ENCODE peak calls at places on chromosomes 6 and 20, in four cellular contexts. K is coronary artery, M is GM23338, A is A549. W is an unnamed sample.
A peak's percentile ranks its signal among the peaks of the same experiment; 100 is the strongest.

GRCh38 chr20:24100370-24101011 is 111.9 kb upstream of the GGTLC1 start:
- DNase-seq in M (peak; percentile 63), K (no peak), A (no peak), W (peak; percentile 51)

GRCh38 chr6:79048611-79049010 is 29.4 kb downstream of the PHIP start:
- DNase-seq in K (no peak), M (peak; percentile 77), A (peak; percentile 5), W (peak; percentile 20)

GRCh38 chr20:6636209-6637159 is 131.0 kb upstream of the BMP2 start:
- DNase-seq in M (peak; percentile 66), K (no peak), A (peak; percentile 23), W (no peak)

GRCh38 chr6:15399651-15400470 is 154.0 kb downstream of the JARID2 start:
- DNase-seq in K (no peak), A (peak; percentile 15), M (no peak), W (peak; percentile 95)

GRCh38 chr20:21027569-21027968 is 78.6 kb downstream of the LINC00237 start:
- DNase-seq in K (no peak), A (peak; percentile 53), M (peak; percentile 87), W (peak; percentile 15)

GRCh38 chr20:62918830-62919229 is 7.5 kb downstream of the DIDO1 start:
- DNase-seq in M (no peak), K (no peak), A (no peak), W (no peak)

GRCh38 chr6:70280462-70280861 is 22.4 kb downstream of the COL9A1 start:
- DNase-seq in A (no peak), M (peak; percentile 19), K (no peak), W (no peak)

GRCh38 chr6:78851156-78851555 is 16.2 kb upstream of the IRAK1BP1 start:
- DNase-seq in K (no peak), A (no peak), M (no peak), W (no peak)

GRCh38 chr20:46021361-46022359 is 7.4 kb upstream of the SLC12A5 start:
- DNase-seq in A (peak; percentile 69), K (no peak), M (peak; percentile 97), W (peak; percentile 94)

GRCh38 chr6:21371676-21372161 is 221.8 kb upstream of the SOX4 start:
- DNase-seq in K (no peak), A (no peak), M (no peak), W (no peak)

GRCh38 chr6:117976030-117976651 is 69.1 kb downstream of the SLC35F1 start:
- DNase-seq in M (peak; percentile 90), K (no peak), A (peak; percentile 2), W (peak; percentile 21)

GRCh38 chr6:43644940-43645612 is at the start of gene RSPH9:
- DNase-seq in A (no peak), M (peak; percentile 99), K (no peak), W (no peak)

GRCh38 chr20:41046716-41047115 is 18.1 kb downstream of the TOP1 start:
- DNase-seq in K (no peak), A (no peak), M (no peak), W (no peak)

GRCh38 chr6:15901141-15902115 is 227.5 kb upstream of the MYLIP start:
- DNase-seq in K (no peak), A (no peak), M (no peak), W (no peak)

GRCh38 chr20:17786221-17786718 is 86.5 kb downstream of the BANF2 start:
- DNase-seq in K (no peak), A (no peak), M (no peak), W (no peak)

GRCh38 chr20:55386686-55387085 is 618.6 kb downstream of the CBLN4 start:
- DNase-seq in A (no peak), K (no peak), M (no peak), W (no peak)

GRCh38 chr20:2124632-2125131 is 23.1 kb downstream of the STK35 start:
- DNase-seq in K (no peak), A (no peak), M (no peak), W (no peak)

GRCh38 chr6:150568560-150568959 is 31.1 kb upstream of the PLEKHG1 start:
- DNase-seq in K (no peak), M (no peak), A (no peak), W (no peak)

GRCh38 chr6:40610229-40610628 is 23.1 kb upstream of the LRFN2 start:
- DNase-seq in A (no peak), M (no peak), K (no peak), W (no peak)

GRCh38 chr6:73653571-73654424 is at the start of gene SLC17A5:
- DNase-seq in K (peak; percentile 97), A (peak; percentile 87), M (peak; percentile 97), W (peak; percentile 94)
- H3K27ac ChIP-seq in K (peak within 1 kb of the TSS; percentile 99), A (peak within 1 kb of the TSS; percentile 90), M (peak within 1 kb of the TSS; percentile 88), W (peak within 1 kb of the TSS; percentile 88)

GRCh38 chr6:30826961-30827342 is 57.4 kb upstream of the DDR1 start:
- DNase-seq in K (no peak), A (no peak), M (no peak), W (peak; percentile 33)

GRCh38 chr6:30830438-30830837 is 53.9 kb upstream of the DDR1 start:
- DNase-seq in M (no peak), K (no peak), A (no peak), W (no peak)

GRCh38 chr6:30828027-30828962 is 56.0 kb upstream of the DDR1 start:
- DNase-seq in A (peak; percentile 70), K (peak; percentile 94), M (peak; percentile 87), W (peak; percentile 88)

GRCh38 chr6:30829639-30830250 is 54.6 kb upstream of the DDR1 start:
- DNase-seq in A (no peak), K (no peak), M (peak; percentile 62), W (peak; percentile 32)

GRCh38 chr6:30829016-30829415 is 55.3 kb upstream of the DDR1 start:
- DNase-seq in A (no peak), M (no peak), K (no peak), W (no peak)
- H3K27ac ChIP-seq in A (peak overlapping the region; percentile 91), M (peak overlapping the region; percentile 59), K (peak overlapping the region; percentile 60), W (no peak overlapping the region)

GRCh38 chr6:136786708-136787107 is 5.6 kb downstream of the MAP3K5 start:
- DNase-seq in M (no peak), K (no peak), A (no peak), W (no peak)
- H3K27ac ChIP-seq in M (no peak overlapping the region), K (no peak overlapping the region), A (no peak overlapping the region), W (no peak overlapping the region)

GRCh38 chr6:143743256-143744166 is 65.7 kb downstream of the PHACTR2 start:
- DNase-seq in M (peak; percentile 36), A (no peak), K (no peak), W (no peak)

GRCh38 chr6:143741480-143741879 is 63.7 kb downstream of the PHACTR2 start:
- DNase-seq in M (no peak), A (no peak), K (no peak), W (no peak)

GRCh38 chr6:143742070-143742954 is 64.5 kb downstream of the PHACTR2 start:
- DNase-seq in A (no peak), K (no peak), M (no peak), W (no peak)

GRCh38 chr6:143744593-143745151 is 66.9 kb downstream of the PHACTR2 start:
- DNase-seq in A (peak; percentile 34), K (no peak), M (no peak), W (no peak)

GRCh38 chr6:143742955-143743255 is 65.1 kb downstream of the PHACTR2 start:
- DNase-seq in A (no peak), K (no peak), M (no peak), W (no peak)
- H3K27ac ChIP-seq in A (no peak overlapping the region), K (peak overlapping the region; percentile 72), M (peak overlapping the region; percentile 93), W (no peak overlapping the region)

GRCh38 chr6:33453361-33454008 is 891 bp upstream of the ZBTB9 start:
- DNase-seq in A (no peak), M (no peak), K (no peak), W (no peak)
- H3K27ac ChIP-seq in A (peak overlapping the region; percentile 93), M (peak overlapping the region; percentile 72), K (peak overlapping the region; percentile 46), W (peak overlapping the region; percentile 61)